ENCODE peak calls at places on chromosomes 1 and 21, in nine cellular contexts. J is pancreas; E is lung; B is CD8-positive, alpha-beta T cell; Z is heart left ventricle; F is brain microvascular endothelial cell; O is tibial artery; L is ovary; N is osteoblast. R is an unnamed sample.

GRCh38 chr1:208455821-208456220 is 211.6 kb upstream of the PLXNA2 start:
- DNase-seq in J (no peak), E (no peak), B (no peak), Z (no peak), F (peak; percentile 12), O (no peak), L (no peak), N (no peak), R (no peak)

GRCh38 chr21:17343055-17343454 is 169.8 kb upstream of the CXADR start:
- DNase-seq in J (no peak), E (no peak), B (no peak), Z (no peak), F (peak; percentile 33), O (no peak), L (no peak), N (no peak), R (no peak)

GRCh38 chr1:160836981-160837557 is 25.6 kb downstream of the CD244 start:
- DNase-seq in J (no peak), E (no peak), B (no peak), Z (no peak), F (no peak), O (no peak), L (no peak), N (no peak), R (no peak)

GRCh38 chr1:205229399-205229861 is 1.7 kb downstream of the TMCC2 start:
- DNase-seq in J (peak; percentile 67), E (peak; percentile 56), B (peak; percentile 42), Z (peak; percentile 56), F (no peak), O (peak; percentile 51), L (peak; percentile 62), N (peak; percentile 84), R (peak; percentile 63)

GRCh38 chr1:43303477-43304286 is 2.9 kb downstream of the TIE1 start:
- DNase-seq in J (no peak), E (no peak), B (no peak), Z (no peak), F (no peak), O (no peak), L (no peak), N (peak; percentile 57), R (no peak)

GRCh38 chr1:66834926-66835325 is 33.9 kb upstream of the INSL5 start:
- DNase-seq in J (no peak), E (no peak), B (no peak), Z (no peak), F (no peak), O (no peak), L (no peak), N (no peak), R (no peak)

GRCh38 chr1:159938221-159938852 is 7.1 kb downstream of the IGSF9 start:
- DNase-seq in J (no peak), E (no peak), B (no peak), Z (no peak), F (no peak), O (no peak), L (no peak), N (peak; percentile 66), R (no peak)

GRCh38 chr1:235411489-235412486 is 44.6 kb downstream of the TBCE start:
- DNase-seq in J (no peak), E (no peak), B (no peak), Z (no peak), F (no peak), O (no peak), L (no peak), N (no peak), R (no peak)

GRCh38 chr1:199522338-199522737 is 505.2 kb upstream of the NR5A2 start:
- DNase-seq in J (no peak), E (no peak), B (no peak), Z (no peak), F (no peak), O (no peak), L (no peak), N (no peak), R (no peak)

GRCh38 chr1:24567792-24568388 is 12.0 kb downstream of the NCMAP start:
- DNase-seq in J (peak; percentile 79), E (peak; percentile 72), B (no peak), Z (no peak), F (no peak), O (no peak), L (no peak), N (no peak), R (no peak)

GRCh38 chr1:209674957-209675566 is at the start of gene G0S2:
- DNase-seq in J (peak; percentile 88), E (peak; percentile 79), B (no peak), Z (peak; percentile 93), F (no peak), O (peak; percentile 40), L (peak; percentile 84), N (peak; percentile 87), R (peak; percentile 34)

GRCh38 chr1:30704271-30704670 is 19.1 kb downstream of the MATN1 start:
- DNase-seq in J (no peak), E (no peak), B (no peak), Z (peak; percentile 53), F (no peak), O (peak; percentile 64), L (no peak), N (peak; percentile 83), R (no peak)

GRCh38 chr1:34874581-34874980 is 15.0 kb upstream of the SMIM12 start:
- DNase-seq in J (no peak), E (no peak), B (no peak), Z (no peak), F (no peak), O (no peak), L (no peak), N (no peak), R (no peak)

GRCh38 chr1:163085904-163086268 is 16.7 kb downstream of the RGS4 start:
- DNase-seq in J (no peak), E (no peak), B (no peak), Z (no peak), F (no peak), O (no peak), L (no peak), N (no peak), R (no peak)

GRCh38 chr1:44044071-44044801 is 13.0 kb upstream of the SLC6A9 start:
- DNase-seq in J (no peak), E (no peak), B (no peak), Z (no peak), F (no peak), O (no peak), L (no peak), N (no peak), R (no peak)

GRCh38 chr1:21822349-21822748 is 10.3 kb downstream of the LDLRAD2 start:
- DNase-seq in J (no peak), E (no peak), B (no peak), Z (peak; percentile 29), F (no peak), O (no peak), L (no peak), N (peak; percentile 90), R (no peak)

GRCh38 chr1:18109756-18110597 is 2.4 kb downstream of the IGSF21 start:
- DNase-seq in J (no peak), E (no peak), B (no peak), Z (peak; percentile 66), F (no peak), O (peak; percentile 62), L (no peak), N (peak; percentile 85), R (no peak)

GRCh38 chr1:25117233-25117823 is 115.0 kb downstream of the SYF2 start:
- DNase-seq in J (no peak), E (no peak), B (no peak), Z (no peak), F (no peak), O (no peak), L (no peak), N (no peak), R (no peak)

GRCh38 chr1:150568567-150568966 is 10.8 kb downstream of the MCL1 start:
- DNase-seq in J (no peak), E (no peak), B (no peak), Z (no peak), F (no peak), O (no peak), L (no peak), N (no peak), R (no peak)
- H3K4me3 ChIP-seq in J (no peak overlapping the region), E (no peak overlapping the region), B (peak overlapping the region; percentile 59), Z (peak overlapping the region; percentile 32), F (no peak overlapping the region), O (peak overlapping the region; percentile 44), L (peak overlapping the region; percentile 27), N (no peak overlapping the region), R (no peak overlapping the region)

DNA sequence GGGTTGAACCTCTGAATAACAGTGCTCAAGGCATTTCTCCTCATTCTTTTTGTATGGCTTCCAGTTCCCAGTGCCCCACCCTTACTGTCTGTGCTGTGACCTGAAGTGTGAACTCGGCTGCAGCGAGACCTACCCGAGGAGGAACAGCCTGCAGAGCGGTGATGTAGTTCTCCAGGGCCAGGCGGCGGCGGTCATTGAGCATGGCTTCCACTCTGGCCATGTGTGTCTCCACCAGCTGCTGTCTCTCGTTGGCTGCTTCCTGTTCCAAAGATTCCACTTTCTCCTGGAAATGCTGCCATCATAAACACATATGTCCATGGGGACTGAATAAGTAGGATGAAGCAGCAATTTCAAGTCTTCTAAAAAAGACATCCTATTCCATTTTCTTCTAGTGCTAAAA is 195.6 kb downstream of the APP start:
- DNase-seq in J (no peak), E (no peak), B (no peak), Z (peak; percentile 78), F (no peak), O (no peak), L (no peak), N (no peak), R (no peak)
- H3K27me3 ChIP-seq in J (no peaks in the 10 kb centered on the region), E (no peaks in the 10 kb centered on the region), B (no peaks in the 10 kb centered on the region), Z (no peaks in the 10 kb centered on the region), F (no peaks in the 10 kb centered on the region), O (no peaks in the 10 kb centered on the region), L (no peaks in the 10 kb centered on the region), N (no peaks in the 10 kb centered on the region), R (no peaks in the 10 kb centered on the region)

DNA sequence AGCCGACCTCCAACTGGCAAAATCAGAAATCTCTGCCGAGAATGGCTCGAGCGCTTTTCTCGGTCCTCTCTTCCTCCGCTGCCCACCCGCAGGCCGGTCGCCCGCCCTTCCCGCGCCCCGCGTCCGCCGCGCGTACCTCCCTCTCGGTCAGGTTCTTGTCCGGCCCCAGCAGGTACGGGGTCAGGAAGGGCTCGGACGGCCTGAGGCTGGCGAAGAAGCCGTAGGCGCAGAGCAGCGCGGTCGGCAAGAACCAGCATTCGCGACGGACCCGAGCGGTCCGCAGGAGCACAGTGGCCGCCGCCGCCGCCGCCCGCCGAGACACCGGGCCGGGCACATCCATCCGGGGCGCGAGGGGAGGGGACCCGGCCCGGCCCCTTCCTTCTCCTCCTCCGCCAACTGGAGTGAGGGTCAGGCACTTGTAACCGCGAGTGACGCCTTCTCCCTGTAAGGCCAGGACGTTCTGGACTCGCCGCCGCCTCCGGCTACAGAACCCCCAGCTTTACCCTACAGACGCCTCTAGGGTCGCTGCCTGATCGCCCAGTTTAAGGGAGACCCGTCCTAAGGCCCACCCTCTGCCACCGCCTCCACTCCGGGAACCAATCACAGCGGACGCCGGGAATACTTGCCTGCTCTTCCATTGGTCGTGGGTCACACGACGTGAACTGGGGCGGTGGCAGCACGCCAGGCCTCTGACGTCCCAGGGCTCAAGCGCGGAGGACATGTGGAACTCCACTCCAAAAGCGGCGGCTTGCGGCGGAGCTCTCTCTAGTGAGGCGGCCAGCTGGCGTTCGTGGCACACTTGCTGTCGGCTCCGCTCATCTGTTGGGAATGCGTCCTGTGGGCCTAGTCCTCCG is at the start of gene SLC19A2:
- DNase-seq in J (peak; percentile 100), E (peak; percentile 100), B (peak; percentile 84), Z (peak; percentile 100), F (peak; percentile 99), O (peak; percentile 100), L (peak; percentile 100), N (peak; percentile 99), R (peak; percentile 96)
- TF ChIP-seq CTCF in J (no peak), E (no peak), B (no peak), Z (peak; percentile 45), F (peak; percentile 48), O (peak; percentile 37), L (peak; percentile 61), N (peak; percentile 27), R (peak; percentile 33)

GRCh38 chr1:184785529-184785928 is 30.9 kb upstream of the EDEM3 start:
- DNase-seq in J (no peak), E (no peak), B (no peak), Z (no peak), F (no peak), O (no peak), L (no peak), N (no peak), R (no peak)
- H3K4me3 ChIP-seq in J (no peak overlapping the region), E (no peak overlapping the region), B (no peak overlapping the region), Z (no peak overlapping the region), F (no peak overlapping the region), O (no peak overlapping the region), L (no peak overlapping the region), N (no peak overlapping the region), R (no peak overlapping the region)

R was measured in GM06990.